ENCODE peak calls at places on chromosomes 12 and 14, in ten cellular contexts. Y is neural progenitor cell; D is heart right ventricle; E is uterus; H is upper lobe of right lung; M is lower lobe of right lung; P is HepG2; O is GM12878; W is CD4-positive, CD25-positive, alpha-beta regulatory T cell; Q is aorta. L is an unnamed sample.
A peak's percentile ranks its signal among the peaks of the same experiment; 100 is the strongest.

GRCh38 chr14:69921052-69921451 is 41.8 kb downstream of the SMOC1 start:
- DNase-seq in Y (no peak), D (no peak), E (no peak), H (no peak), M (no peak), P (no peak), O (no peak), W (no peak), Q (no peak), L (no peak)

GRCh38 chr12:15701721-15702156 is 87.4 kb downstream of the EPS8 start:
- DNase-seq in Y (no peak), D (no peak), E (no peak), H (no peak), M (no peak), P (no peak), O (no peak), W (no peak), Q (no peak), L (no peak)

GRCh38 chr12:120062976-120063579 is 53.5 kb downstream of the RAB35 start:
- DNase-seq in Y (no peak), D (no peak), E (no peak), H (no peak), M (no peak), P (peak; percentile 73), O (no peak), W (no peak), Q (no peak), L (no peak)

GRCh38 chr12:57846285-57846576 is 298 bp downstream of the CTDSP2 start:
- DNase-seq in Y (no peak), D (no peak), E (no peak), H (no peak), M (no peak), P (no peak), O (no peak), W (no peak), Q (no peak), L (no peak)

GRCh38 chr12:83010169-83010804 is 323.6 kb downstream of the TMTC2 start:
- DNase-seq in Y (no peak), D (no peak), E (no peak), H (no peak), M (no peak), P (no peak), O (no peak), W (no peak), Q (no peak), L (no peak)

GRCh38 chr12:4300870-4301269 is 20.1 kb upstream of the TIGAR start:
- DNase-seq in Y (no peak), D (no peak), E (no peak), H (no peak), M (no peak), P (no peak), O (no peak), W (no peak), Q (no peak), L (no peak)

GRCh38 chr12:125330645-125331341 is 265.6 kb downstream of the AACS start:
- DNase-seq in Y (peak; percentile 91), D (peak; percentile 76), E (peak; percentile 22), H (peak; percentile 80), M (peak; percentile 58), P (peak; percentile 5), O (no peak), W (no peak), Q (peak; percentile 65), L (peak; percentile 13)

GRCh38 chr12:26187429-26187828 is 7.9 kb upstream of the SSPN start:
- DNase-seq in Y (peak; percentile 13), D (no peak), E (no peak), H (no peak), M (no peak), P (peak; percentile 12), O (no peak), W (no peak), Q (no peak), L (no peak)

GRCh38 chr12:2287151-2287550 is 234.4 kb downstream of the CACNA1C start:
- DNase-seq in Y (no peak), D (no peak), E (no peak), H (peak; percentile 35), M (no peak), P (no peak), O (no peak), W (no peak), Q (no peak), L (no peak)

GRCh38 chr14:95774265-95775160 is 60.6 kb upstream of the TCL1A start:
- DNase-seq in Y (peak; percentile 61), D (no peak), E (peak; percentile 18), H (no peak), M (no peak), P (peak; percentile 41), O (peak; percentile 16), W (peak; percentile 2), Q (no peak), L (peak; percentile 37)

GRCh38 chr14:50399251-50400032 is 2.8 kb upstream of the CDKL1 start:
- DNase-seq in Y (no peak), D (no peak), E (peak; percentile 38), H (no peak), M (no peak), P (no peak), O (no peak), W (no peak), Q (peak; percentile 53), L (no peak)

GRCh38 chr12:70828391-70828790 is 92.1 kb downstream of the PTPRR start:
- DNase-seq in Y (no peak), D (no peak), E (no peak), H (no peak), M (no peak), P (no peak), O (no peak), W (no peak), Q (no peak), L (no peak)

GRCh38 chr14:35222324-35222723 is 69.9 kb upstream of the PSMA6 start:
- DNase-seq in Y (no peak), D (no peak), E (no peak), H (no peak), M (no peak), P (no peak), O (no peak), W (no peak), Q (no peak), L (no peak)

GRCh38 chr14:101554991-101555668 is 6.2 kb upstream of the DIO3 start:
- DNase-seq in Y (no peak), D (no peak), E (no peak), H (no peak), M (no peak), P (peak; percentile 14), O (no peak), W (no peak), Q (peak; percentile 28), L (no peak)

GRCh38 chr14:70052990-70053389 is 135.8 kb downstream of the SLC8A3 start:
- DNase-seq in Y (peak; percentile 86), D (no peak), E (no peak), H (no peak), M (no peak), P (peak; percentile 38), O (no peak), W (no peak), Q (no peak), L (no peak)

DNA sequence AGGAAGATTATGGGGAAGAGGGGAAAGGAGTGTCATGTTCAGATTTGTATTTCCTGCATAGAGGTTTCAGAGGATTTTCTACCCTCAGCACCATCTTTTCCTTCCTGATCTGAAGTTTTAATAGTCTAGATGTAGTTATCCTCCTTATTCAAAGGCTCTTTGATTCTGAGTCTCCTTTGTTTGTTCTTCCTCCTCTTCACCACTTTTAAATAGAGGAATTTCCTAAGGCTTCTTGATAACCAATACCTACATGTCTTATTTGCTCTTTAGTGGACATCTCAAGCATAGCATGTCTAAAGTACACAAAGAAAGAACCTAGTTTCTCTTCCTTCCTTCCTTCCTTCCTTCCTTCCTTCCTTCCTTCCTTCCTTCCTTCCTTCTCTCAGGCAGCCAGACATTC is 8.3 kb downstream of the MGAT4C start:
- DNase-seq in Y (no peak), D (no peak), E (no peak), H (no peak), M (no peak), P (no peak), O (no peak), W (no peak), Q (no peak), L (no peak)
- H3K27ac ChIP-seq in Y (no peak overlapping the region), D (no peak overlapping the region), E (no peak overlapping the region), H (no peak overlapping the region), M (no peak overlapping the region), P (no peak overlapping the region), O (no peak overlapping the region), W (no peak overlapping the region), Q (no peak overlapping the region), L (no peak overlapping the region)

DNA sequence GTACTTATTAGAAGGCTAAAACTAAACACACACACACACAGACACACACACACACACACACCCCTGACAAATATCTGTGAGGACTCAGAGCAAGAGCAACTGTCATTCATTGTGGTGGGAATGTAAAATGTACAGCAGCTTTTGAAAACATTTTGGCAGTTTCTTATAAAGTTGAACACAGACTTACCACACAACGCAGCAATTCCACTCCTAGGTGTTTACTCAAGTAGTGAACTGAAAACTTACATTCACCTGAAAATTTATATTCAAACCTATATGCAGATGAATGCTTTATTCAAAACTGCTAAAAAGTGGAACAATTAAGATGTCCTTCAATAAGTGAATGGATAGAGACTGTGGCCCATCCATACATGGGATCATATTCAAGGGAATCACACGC is 18.6 kb downstream of the ZNF605 start:
- DNase-seq in Y (no peak), D (no peak), E (no peak), H (no peak), M (no peak), P (no peak), O (no peak), W (no peak), Q (no peak), L (no peak)
- H3K9me3 ChIP-seq in Y (peaks cover 11% of the 10 kb centered on the region), D (peaks cover 59% of the 10 kb centered on the region), E (no peaks in the 10 kb centered on the region), H (peaks cover 59% of the 10 kb centered on the region), M (peaks cover 86% of the 10 kb centered on the region), P (peaks cover 73% of the 10 kb centered on the region), O (peaks cover 25% of the 10 kb centered on the region), W (peaks cover 38% of the 10 kb centered on the region), Q (peaks cover 24% of the 10 kb centered on the region), L (no peaks in the 10 kb centered on the region)

DNA sequence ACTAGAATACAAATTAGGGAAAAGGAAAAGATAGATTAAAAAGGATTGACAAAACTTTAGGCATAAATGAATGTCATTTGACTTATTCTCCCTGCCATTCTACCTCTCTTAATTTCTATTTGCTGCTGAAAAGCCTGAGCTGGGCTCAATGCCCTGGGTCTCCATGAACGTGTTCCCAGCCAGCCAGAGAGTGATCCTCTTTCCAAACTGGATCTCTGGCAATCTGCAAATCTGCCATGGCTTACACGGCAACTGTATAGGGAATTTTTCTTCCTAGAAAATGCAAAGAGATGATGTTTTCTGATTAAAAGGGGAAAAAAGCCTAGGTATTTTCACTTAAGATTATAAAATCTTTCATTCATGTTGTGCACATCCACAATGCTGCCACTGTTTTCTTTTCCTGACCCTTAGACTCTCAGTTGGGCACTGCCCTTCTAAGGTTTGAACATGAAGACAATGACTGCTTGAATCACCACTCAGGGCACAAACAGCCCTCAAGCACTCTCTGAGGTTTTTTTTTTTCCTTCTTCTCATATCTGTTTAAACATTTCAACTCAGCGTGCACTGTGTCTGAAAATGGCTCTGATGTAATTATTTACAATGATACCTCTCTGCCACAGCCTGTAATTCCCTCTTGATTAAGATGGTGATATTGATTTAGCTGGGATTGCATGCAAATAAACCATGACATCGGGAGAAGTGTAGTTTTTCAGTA is 60.3 kb downstream of the DACT1 start:
- DNase-seq in Y (no peak), D (no peak), E (no peak), H (no peak), M (no peak), P (no peak), O (no peak), W (no peak), Q (no peak), L (no peak)
- H3K27ac ChIP-seq in Y (no peak overlapping the region), D (no peak overlapping the region), E (no peak overlapping the region), H (no peak overlapping the region), M (no peak overlapping the region), P (no peak overlapping the region), O (no peak overlapping the region), W (no peak overlapping the region), Q (no peak overlapping the region), L (no peak overlapping the region)

GRCh38 chr14:106807493-106807892 is 1281.1 kb downstream of the TMEM121 start:
- DNase-seq in Y (no peak), D (no peak), E (no peak), H (no peak), M (no peak), P (no peak), O (no peak), W (no peak), Q (no peak), L (no peak)
- H3K9me3 ChIP-seq in Y (peaks cover 26% of the 10 kb centered on the region), D (no peaks in the 10 kb centered on the region), E (no peaks in the 10 kb centered on the region), H (no peaks in the 10 kb centered on the region), M (no peaks in the 10 kb centered on the region), P (no peaks in the 10 kb centered on the region), O (no peaks in the 10 kb centered on the region), W (no peaks in the 10 kb centered on the region), Q (peaks cover 1% of the 10 kb centered on the region), L (no peaks in the 10 kb centered on the region)